ENCODE peak calls at places on chromosomes 3 and 15, in four cellular contexts. One of them, this sample, is unnamed.

GRCh38 chr15:52018244-52018643 is 775 bp upstream of the MAPK6 start:
- DNase-seq in mesenchymal stem cell: peak
- DNase-seq in NCI-H146: no peak
- DNase-seq in left ventricle myocardium inferior: no peak
- DNase-seq in this sample: no peak

GRCh38 chr15:41116872-41117242 is 777 bp upstream of the INO80 start:
- DNase-seq in mesenchymal stem cell: no peak
- DNase-seq in NCI-H146: peak
- DNase-seq in left ventricle myocardium inferior: no peak
- DNase-seq in this sample: no peak

GRCh38 chr3:192171213-192171612 is 556.1 kb downstream of the FGF12 start:
- DNase-seq in mesenchymal stem cell: no peak
- DNase-seq in NCI-H146: no peak
- DNase-seq in left ventricle myocardium inferior: no peak
- DNase-seq in this sample: no peak

GRCh38 chr15:38622908-38623307 is 58.3 kb upstream of the RASGRP1 start:
- DNase-seq in mesenchymal stem cell: no peak
- DNase-seq in NCI-H146: no peak
- DNase-seq in left ventricle myocardium inferior: no peak
- DNase-seq in this sample: no peak

GRCh38 chr15:74869726-74870407 is 3.3 kb downstream of the SCAMP2 start:
- DNase-seq in mesenchymal stem cell: peak
- DNase-seq in NCI-H146: no peak
- DNase-seq in left ventricle myocardium inferior: peak
- DNase-seq in this sample: no peak

GRCh38 chr15:31156808-31157207 is 55.3 kb upstream of the TRPM1 start:
- DNase-seq in mesenchymal stem cell: no peak
- DNase-seq in NCI-H146: no peak
- DNase-seq in left ventricle myocardium inferior: no peak
- DNase-seq in this sample: no peak

GRCh38 chr3:45120615-45121158 is 25.5 kb downstream of the CDCP1 start:
- DNase-seq in mesenchymal stem cell: no peak
- DNase-seq in NCI-H146: no peak
- DNase-seq in left ventricle myocardium inferior: no peak
- DNase-seq in this sample: no peak

GRCh38 chr3:105970283-105970682 is 101.5 kb upstream of the CBLB start:
- DNase-seq in mesenchymal stem cell: peak
- DNase-seq in NCI-H146: peak
- DNase-seq in left ventricle myocardium inferior: no peak
- DNase-seq in this sample: no peak

GRCh38 chr3:154247806-154248480 is 76.3 kb downstream of the DHX36 start:
- DNase-seq in mesenchymal stem cell: no peak
- DNase-seq in NCI-H146: no peak
- DNase-seq in left ventricle myocardium inferior: no peak
- DNase-seq in this sample: no peak

GRCh38 chr15:57440799-57441198 is 64.5 kb downstream of the CGNL1 start:
- DNase-seq in mesenchymal stem cell: peak
- DNase-seq in NCI-H146: no peak
- DNase-seq in left ventricle myocardium inferior: no peak
- DNase-seq in this sample: no peak

GRCh38 chr3:13483988-13484695 is 4.0 kb downstream of the HDAC11 start:
- DNase-seq in mesenchymal stem cell: no peak
- DNase-seq in NCI-H146: no peak
- DNase-seq in left ventricle myocardium inferior: peak
- DNase-seq in this sample: no peak

GRCh38 chr3:112128843-112129727 is 4.0 kb downstream of the GCSAM start:
- DNase-seq in mesenchymal stem cell: peak
- DNase-seq in NCI-H146: peak
- DNase-seq in left ventricle myocardium inferior: no peak
- DNase-seq in this sample: no peak

GRCh38 chr15:28861031-28861534 is 12.6 kb upstream of the GOLGA6L7 start:
- DNase-seq in mesenchymal stem cell: peak
- DNase-seq in NCI-H146: no peak
- DNase-seq in left ventricle myocardium inferior: no peak
- DNase-seq in this sample: no peak

This sample was measured in NCI-H2227 treated with DMSO at 0.1 percent for 48 hours.